ENCODE peak calls at places on chromosome 20, in eight cellular contexts. One of them, this sample, is unnamed.

GRCh38 chr20:57708694-57709673 is 831 bp downstream of the PMEPA1 start:
- DNase-seq in aorta: peak; percentile 66
- DNase-seq in mesendoderm: no peak
- DNase-seq in psoas muscle: peak; percentile 68
- DNase-seq in A549: no peak
- DNase-seq in left ventricle myocardium inferior: peak; percentile 43
- DNase-seq in body of pancreas: peak; percentile 20
- DNase-seq in right lobe of liver: no peak
- DNase-seq in this sample: no peak

GRCh38 chr20:46226602-46227001 is 81.7 kb downstream of the CDH22 start:
- DNase-seq in aorta: peak; percentile 9
- DNase-seq in mesendoderm: peak; percentile 89
- DNase-seq in psoas muscle: peak; percentile 26
- DNase-seq in A549: peak; percentile 24
- DNase-seq in left ventricle myocardium inferior: no peak
- DNase-seq in body of pancreas: no peak
- DNase-seq in right lobe of liver: no peak
- DNase-seq in this sample: no peak

GRCh38 chr20:34859826-34860545 is 12.7 kb downstream of the GGT7 start:
- DNase-seq in aorta: no peak
- DNase-seq in mesendoderm: no peak
- DNase-seq in psoas muscle: no peak
- DNase-seq in A549: no peak
- DNase-seq in left ventricle myocardium inferior: no peak
- DNase-seq in body of pancreas: no peak
- DNase-seq in right lobe of liver: no peak
- DNase-seq in this sample: no peak

GRCh38 chr20:43459022-43459942 is 1.6 kb downstream of the SRSF6 start:
- DNase-seq in aorta: no peak
- DNase-seq in mesendoderm: peak; percentile 40
- DNase-seq in psoas muscle: no peak
- DNase-seq in A549: peak; percentile 45
- DNase-seq in left ventricle myocardium inferior: no peak
- DNase-seq in body of pancreas: no peak
- DNase-seq in right lobe of liver: no peak
- DNase-seq in this sample: no peak

GRCh38 chr20:47351643-47352331 is 4.7 kb downstream of the ZMYND8 start:
- DNase-seq in aorta: no peak
- DNase-seq in mesendoderm: peak; percentile 80
- DNase-seq in psoas muscle: no peak
- DNase-seq in A549: no peak
- DNase-seq in left ventricle myocardium inferior: no peak
- DNase-seq in body of pancreas: no peak
- DNase-seq in right lobe of liver: peak; percentile 30
- DNase-seq in this sample: no peak

GRCh38 chr20:62910777-62911497 is 15.4 kb downstream of the DIDO1 start:
- DNase-seq in aorta: no peak
- DNase-seq in mesendoderm: no peak
- DNase-seq in psoas muscle: no peak
- DNase-seq in A549: no peak
- DNase-seq in left ventricle myocardium inferior: no peak
- DNase-seq in body of pancreas: no peak
- DNase-seq in right lobe of liver: no peak
- DNase-seq in this sample: no peak

GRCh38 chr20:62891111-62891510 is 29.5 kb upstream of the TCFL5 start:
- DNase-seq in aorta: no peak
- DNase-seq in mesendoderm: no peak
- DNase-seq in psoas muscle: no peak
- DNase-seq in A549: no peak
- DNase-seq in left ventricle myocardium inferior: no peak
- DNase-seq in body of pancreas: no peak
- DNase-seq in right lobe of liver: no peak
- DNase-seq in this sample: no peak

GRCh38 chr20:45958593-45958992 is 13.4 kb downstream of the ZNF335 start:
- DNase-seq in aorta: no peak
- DNase-seq in mesendoderm: no peak
- DNase-seq in psoas muscle: no peak
- DNase-seq in A549: no peak
- DNase-seq in left ventricle myocardium inferior: no peak
- DNase-seq in body of pancreas: no peak
- DNase-seq in right lobe of liver: no peak
- DNase-seq in this sample: no peak

GRCh38 chr20:48535556-48535955 is 292.2 kb downstream of the PREX1 start:
- DNase-seq in aorta: no peak
- DNase-seq in mesendoderm: no peak
- DNase-seq in psoas muscle: no peak
- DNase-seq in A549: no peak
- DNase-seq in left ventricle myocardium inferior: no peak
- DNase-seq in body of pancreas: no peak
- DNase-seq in right lobe of liver: no peak
- DNase-seq in this sample: no peak

GRCh38 chr20:63093966-63094766 is 87.4 kb upstream of the BHLHE23 start:
- DNase-seq in aorta: peak; percentile 27
- DNase-seq in mesendoderm: no peak
- DNase-seq in psoas muscle: peak; percentile 40
- DNase-seq in A549: no peak
- DNase-seq in left ventricle myocardium inferior: peak; percentile 8
- DNase-seq in body of pancreas: no peak
- DNase-seq in right lobe of liver: peak; percentile 39
- DNase-seq in this sample: no peak

GRCh38 chr20:44728835-44729342 is 13.7 kb downstream of the CCN5 start:
- DNase-seq in aorta: peak; percentile 87
- DNase-seq in mesendoderm: peak; percentile 78
- DNase-seq in psoas muscle: peak; percentile 92
- DNase-seq in A549: peak; percentile 97
- DNase-seq in left ventricle myocardium inferior: peak; percentile 64
- DNase-seq in body of pancreas: peak; percentile 44
- DNase-seq in right lobe of liver: peak; percentile 65
- DNase-seq in this sample: peak; percentile 82

GRCh38 chr20:38197217-38198008 is 32.3 kb upstream of the TGM2 start:
- DNase-seq in aorta: no peak
- DNase-seq in mesendoderm: no peak
- DNase-seq in psoas muscle: no peak
- DNase-seq in A549: no peak
- DNase-seq in left ventricle myocardium inferior: no peak
- DNase-seq in body of pancreas: no peak
- DNase-seq in right lobe of liver: no peak
- DNase-seq in this sample: no peak

GRCh38 chr20:35329435-35330139 is 37.4 kb upstream of the FAM83C start:
- DNase-seq in aorta: no peak
- DNase-seq in mesendoderm: peak; percentile 85
- DNase-seq in psoas muscle: peak; percentile 60
- DNase-seq in A549: peak; percentile 72
- DNase-seq in left ventricle myocardium inferior: no peak
- DNase-seq in body of pancreas: no peak
- DNase-seq in right lobe of liver: no peak
- DNase-seq in this sample: no peak

GRCh38 chr20:42775037-42775436 is 414.7 kb downstream of the PTPRT start:
- DNase-seq in aorta: no peak
- DNase-seq in mesendoderm: no peak
- DNase-seq in psoas muscle: no peak
- DNase-seq in A549: no peak
- DNase-seq in left ventricle myocardium inferior: no peak
- DNase-seq in body of pancreas: no peak
- DNase-seq in right lobe of liver: no peak
- DNase-seq in this sample: no peak

GRCh38 chr20:47764154-47764734 is 21.0 kb downstream of the SULF2 start:
- DNase-seq in aorta: no peak
- DNase-seq in mesendoderm: peak; percentile 64
- DNase-seq in psoas muscle: no peak
- DNase-seq in A549: peak; percentile 52
- DNase-seq in left ventricle myocardium inferior: no peak
- DNase-seq in body of pancreas: no peak
- DNase-seq in right lobe of liver: no peak
- DNase-seq in this sample: no peak

GRCh38 chr20:60558491-60558890 is 600.3 kb downstream of the CDH26 start:
- DNase-seq in aorta: no peak
- DNase-seq in mesendoderm: no peak
- DNase-seq in psoas muscle: no peak
- DNase-seq in A549: no peak
- DNase-seq in left ventricle myocardium inferior: no peak
- DNase-seq in body of pancreas: no peak
- DNase-seq in right lobe of liver: no peak
- DNase-seq in this sample: no peak

GRCh38 chr20:58714923-58715708 is 22.5 kb downstream of the NPEPL1 start:
- DNase-seq in aorta: no peak
- DNase-seq in mesendoderm: no peak
- DNase-seq in psoas muscle: peak; percentile 29
- DNase-seq in A549: no peak
- DNase-seq in left ventricle myocardium inferior: peak; percentile 8
- DNase-seq in body of pancreas: no peak
- DNase-seq in right lobe of liver: peak; percentile 35
- DNase-seq in this sample: peak; percentile 52

DNA sequence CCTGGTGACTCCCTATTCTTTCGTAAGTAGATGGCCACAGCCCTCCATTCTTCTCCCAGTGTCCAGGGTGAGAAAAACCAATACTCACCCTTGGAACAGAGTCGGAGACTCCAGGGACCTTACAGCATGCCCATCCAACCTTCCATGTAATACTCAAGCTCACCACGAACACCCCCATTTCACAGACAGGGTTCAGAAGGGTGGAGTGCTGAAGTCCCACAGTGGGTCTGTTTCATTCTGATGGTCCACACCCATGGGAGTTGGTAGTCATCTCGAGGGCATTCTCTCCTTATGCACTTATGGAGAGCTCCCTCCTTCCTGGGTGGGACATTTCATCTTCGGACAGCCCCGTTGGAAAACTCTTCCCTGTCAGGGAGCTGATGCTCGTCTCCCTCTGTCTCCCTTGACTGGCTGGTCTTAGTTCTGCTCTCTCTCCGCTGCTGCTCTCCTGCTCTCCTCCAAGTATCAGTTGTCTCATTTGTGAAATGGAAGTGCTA is 38.9 kb downstream of the COX4I2 start:
- DNase-seq in aorta: no peak
- DNase-seq in mesendoderm: no peak
- DNase-seq in psoas muscle: no peak
- DNase-seq in A549: no peak
- DNase-seq in left ventricle myocardium inferior: no peak
- DNase-seq in body of pancreas: no peak
- DNase-seq in right lobe of liver: no peak
- DNase-seq in this sample: no peak
- H3K4me1 ChIP-seq in aorta: peaks cover 8% of the 10 kb centered on the region
- H3K4me1 ChIP-seq in mesendoderm: peaks cover 21% of the 10 kb centered on the region
- H3K4me1 ChIP-seq in psoas muscle: peaks cover 67% of the 10 kb centered on the region
- H3K4me1 ChIP-seq in A549: peaks cover 97% of the 10 kb centered on the region
- H3K4me1 ChIP-seq in left ventricle myocardium inferior: peaks cover 100% of the 10 kb centered on the region
- H3K4me1 ChIP-seq in body of pancreas: peaks cover 86% of the 10 kb centered on the region
- H3K4me1 ChIP-seq in right lobe of liver: no peaks in the 10 kb centered on the region
- H3K4me1 ChIP-seq in this sample: no peaks in the 10 kb centered on the region

DNA sequence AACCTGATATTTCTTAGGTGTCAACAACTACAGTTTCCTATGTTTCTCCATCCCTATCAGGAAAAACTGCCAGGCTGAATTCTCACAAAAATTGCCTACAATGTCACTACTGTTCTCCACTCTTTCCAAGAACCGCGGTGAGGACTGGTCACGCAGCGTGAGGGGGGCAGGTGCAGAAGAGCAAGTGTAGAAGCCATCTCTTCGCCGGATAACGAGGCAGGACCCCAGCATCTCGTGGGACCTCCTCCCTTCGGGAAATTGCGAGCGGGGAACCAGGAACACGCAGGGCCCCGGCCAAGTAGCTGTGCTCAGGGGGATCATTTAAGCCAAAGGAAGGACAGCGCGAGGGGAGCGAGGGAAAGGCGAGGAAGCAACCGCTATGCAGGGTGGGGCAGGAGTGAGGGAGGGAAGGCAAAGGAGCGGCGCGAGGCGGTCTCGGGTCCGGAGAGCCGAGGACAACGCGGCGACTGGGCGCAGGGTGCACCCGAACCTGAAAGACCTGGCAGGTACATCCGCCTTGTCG is 593 bp downstream of the APMAP start:
- DNase-seq in aorta: no peak
- DNase-seq in mesendoderm: peak; percentile 30
- DNase-seq in psoas muscle: no peak
- DNase-seq in A549: no peak
- DNase-seq in left ventricle myocardium inferior: no peak
- DNase-seq in body of pancreas: peak; percentile 31
- DNase-seq in right lobe of liver: no peak
- DNase-seq in this sample: peak; percentile 60
- H3K4me1 ChIP-seq in aorta: no peaks in the 10 kb centered on the region
- H3K4me1 ChIP-seq in mesendoderm: no peaks in the 10 kb centered on the region
- H3K4me1 ChIP-seq in psoas muscle: peaks cover 23% of the 10 kb centered on the region
- H3K4me1 ChIP-seq in A549: peaks cover 40% of the 10 kb centered on the region
- H3K4me1 ChIP-seq in left ventricle myocardium inferior: peaks cover 61% of the 10 kb centered on the region
- H3K4me1 ChIP-seq in body of pancreas: peaks cover 36% of the 10 kb centered on the region
- H3K4me1 ChIP-seq in right lobe of liver: no peaks in the 10 kb centered on the region
- H3K4me1 ChIP-seq in this sample: peaks cover 38% of the 10 kb centered on the region

DNA sequence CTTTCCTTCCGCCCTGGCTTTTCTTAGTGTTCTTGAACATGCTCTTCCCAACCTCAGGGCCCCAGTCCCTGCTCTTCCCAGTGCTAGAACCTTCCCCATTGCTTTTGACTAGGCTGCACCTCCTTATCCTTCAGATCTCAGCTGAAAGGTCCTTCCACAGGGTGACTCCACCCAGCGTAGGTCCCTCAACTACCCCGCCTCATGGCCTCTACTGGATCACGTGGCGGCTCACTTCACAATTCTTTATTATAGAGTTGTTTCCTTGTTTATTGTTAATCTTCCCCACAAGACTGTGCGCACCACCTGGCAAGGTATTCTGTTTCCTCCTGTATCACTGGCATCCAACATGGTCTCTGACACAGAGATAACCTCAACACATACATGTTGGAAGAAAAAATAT is 31.2 kb downstream of the TTLL9 start:
- DNase-seq in aorta: no peak
- DNase-seq in mesendoderm: no peak
- DNase-seq in psoas muscle: no peak
- DNase-seq in A549: no peak
- DNase-seq in left ventricle myocardium inferior: no peak
- DNase-seq in body of pancreas: no peak
- DNase-seq in right lobe of liver: no peak
- DNase-seq in this sample: no peak
- H3K4me1 ChIP-seq in aorta: no peaks in the 10 kb centered on the region
- H3K4me1 ChIP-seq in mesendoderm: peaks cover 3% of the 10 kb centered on the region
- H3K4me1 ChIP-seq in psoas muscle: no peaks in the 10 kb centered on the region
- H3K4me1 ChIP-seq in A549: no peaks in the 10 kb centered on the region
- H3K4me1 ChIP-seq in left ventricle myocardium inferior: no peaks in the 10 kb centered on the region
- H3K4me1 ChIP-seq in body of pancreas: no peaks in the 10 kb centered on the region
- H3K4me1 ChIP-seq in right lobe of liver: no peaks in the 10 kb centered on the region
- H3K4me1 ChIP-seq in this sample: no peaks in the 10 kb centered on the region

GRCh38 chr20:11869641-11870040 is 48.1 kb upstream of the BTBD3 start:
- DNase-seq in aorta: no peak
- DNase-seq in mesendoderm: no peak
- DNase-seq in psoas muscle: no peak
- DNase-seq in A549: no peak
- DNase-seq in left ventricle myocardium inferior: no peak
- DNase-seq in body of pancreas: no peak
- DNase-seq in right lobe of liver: no peak
- DNase-seq in this sample: no peak

GRCh38 chr20:11870411-11870810 is 47.3 kb upstream of the BTBD3 start:
- DNase-seq in aorta: no peak
- DNase-seq in mesendoderm: no peak
- DNase-seq in psoas muscle: no peak
- DNase-seq in A549: no peak
- DNase-seq in left ventricle myocardium inferior: no peak
- DNase-seq in body of pancreas: no peak
- DNase-seq in right lobe of liver: no peak
- DNase-seq in this sample: no peak

GRCh38 chr20:11861479-11861878 is 56.2 kb upstream of the BTBD3 start:
- DNase-seq in aorta: no peak
- DNase-seq in mesendoderm: no peak
- DNase-seq in psoas muscle: no peak
- DNase-seq in A549: no peak
- DNase-seq in left ventricle myocardium inferior: no peak
- DNase-seq in body of pancreas: no peak
- DNase-seq in right lobe of liver: no peak
- DNase-seq in this sample: no peak

GRCh38 chr20:11867286-11867921 is 50.3 kb upstream of the BTBD3 start:
- DNase-seq in aorta: no peak
- DNase-seq in mesendoderm: no peak
- DNase-seq in psoas muscle: no peak
- DNase-seq in A549: no peak
- DNase-seq in left ventricle myocardium inferior: no peak
- DNase-seq in body of pancreas: no peak
- DNase-seq in right lobe of liver: no peak
- DNase-seq in this sample: no peak
- H3K4me1 ChIP-seq in aorta: no peaks in the 10 kb centered on the region
- H3K4me1 ChIP-seq in mesendoderm: no peaks in the 10 kb centered on the region
- H3K4me1 ChIP-seq in psoas muscle: no peaks in the 10 kb centered on the region
- H3K4me1 ChIP-seq in A549: no peaks in the 10 kb centered on the region
- H3K4me1 ChIP-seq in left ventricle myocardium inferior: no peaks in the 10 kb centered on the region
- H3K4me1 ChIP-seq in body of pancreas: no peaks in the 10 kb centered on the region
- H3K4me1 ChIP-seq in right lobe of liver: no peaks in the 10 kb centered on the region
- H3K4me1 ChIP-seq in this sample: no peaks in the 10 kb centered on the region